ENCODE peak calls at places on chromosomes 7 and 10, in four cellular contexts. S is NCI-H1417, I is A673, J is NCI-H1105. H is an unnamed sample.

GRCh38 chr7:41628926-41629325 is 74.0 kb downstream of the INHBA start:
- DNase-seq in S (no peak), I (no peak), J (no peak), H (no peak)

GRCh38 chr7:96055717-96056116 is 266.2 kb downstream of the SLC25A13 start:
- DNase-seq in S (no peak), I (no peak), J (no peak), H (no peak)

GRCh38 chr7:98287486-98287959 is 6.0 kb downstream of the BRI3 start:
- DNase-seq in S (no peak), I (no peak), J (peak; percentile 6), H (peak; percentile 83)

GRCh38 chr7:105512415-105512814 is 9.7 kb downstream of the PUS7 start:
- DNase-seq in S (no peak), I (no peak), J (no peak), H (no peak)

GRCh38 chr10:77611670-77612069 is 25.9 kb downstream of the KCNMA1 start:
- DNase-seq in S (no peak), I (no peak), J (no peak), H (no peak)

GRCh38 chr7:114916261-114916892 is 5.5 kb upstream of the MDFIC start:
- DNase-seq in S (no peak), I (no peak), J (no peak), H (no peak)

GRCh38 chr7:155972651-155973349 is 160.5 kb upstream of the SHH start:
- DNase-seq in S (no peak), I (no peak), J (no peak), H (no peak)

GRCh38 chr7:86963599-86964230 is 95.7 kb downstream of the ELAPOR2 start:
- DNase-seq in S (no peak), I (no peak), J (no peak), H (no peak)

GRCh38 chr7:49775949-49776443 is 2.6 kb downstream of the VWC2 start:
- DNase-seq in S (no peak), I (no peak), J (no peak), H (no peak)

GRCh38 chr10:89391882-89392756 is at the start of gene IFIT1:
- DNase-seq in S (peak; percentile 13), I (peak; percentile 82), J (no peak), H (peak; percentile 59)

GRCh38 chr10:127884501-127884900 is 8.2 kb downstream of the CLRN3 start:
- DNase-seq in S (no peak), I (no peak), J (no peak), H (no peak)